ENCODE peak calls at places on chromosomes 11 and 22, in four cellular contexts. G is gastrocnemius medialis, F is AG10803, V is IMR-90. I is an unnamed sample.

GRCh38 chr22:19749876-19750275 is 10.7 kb upstream of the TBX1 start:
- DNase-seq in G (peak), F (no peak), V (no peak), I (no peak)

GRCh38 chr11:72771507-72771906 is 19.3 kb upstream of the ARAP1 start:
- DNase-seq in G (no peak), F (peak), V (peak), I (no peak)

GRCh38 chr11:63866211-63866610 is 27.3 kb downstream of the MARK2 start:
- DNase-seq in G (peak), F (peak), V (peak), I (peak)

GRCh38 chr22:41197808-41198585 is 7.1 kb upstream of the L3MBTL2 start:
- DNase-seq in G (no peak), F (no peak), V (no peak), I (peak)

GRCh38 chr11:69674267-69674885 is 777 bp downstream of the LTO1 start:
- DNase-seq in G (peak), F (peak), V (peak), I (no peak)

GRCh38 chr22:46533434-46533833 is 4.0 kb downstream of the CELSR1 start:
- DNase-seq in G (no peak), F (no peak), V (no peak), I (no peak)

GRCh38 chr22:44351685-44352377 is 39.1 kb upstream of the SHISAL1 start:
- DNase-seq in G (no peak), F (peak), V (peak), I (peak)

GRCh38 chr22:45205624-45205925 is 35.1 kb downstream of the KIAA0930 start:
- DNase-seq in G (no peak), F (no peak), V (no peak), I (no peak)

GRCh38 chr22:29574762-29575450 is 6.0 kb downstream of the NIPSNAP1 start:
- DNase-seq in G (no peak), F (no peak), V (no peak), I (no peak)

GRCh38 chr22:46120420-46120737 is 29.9 kb upstream of the PPARA start:
- DNase-seq in G (no peak), F (no peak), V (no peak), I (no peak)

GRCh38 chr11:129871914-129872313 is 23.5 kb downstream of the NFRKB start:
- DNase-seq in G (no peak), F (no peak), V (no peak), I (no peak)

GRCh38 chr11:105609832-105610781 is at the start of gene GRIA4:
- DNase-seq in G (no peak), F (peak), V (peak), I (no peak)

GRCh38 chr11:105610796-105611361 is 1.0 kb downstream of the GRIA4 start:
- DNase-seq in G (no peak), F (no peak), V (no peak), I (no peak)

GRCh38 chr11:105611837-105612480 is 2.1 kb downstream of the GRIA4 start:
- DNase-seq in G (no peak), F (no peak), V (no peak), I (no peak)

GRCh38 chr11:105611414-105611813 is 1.5 kb downstream of the GRIA4 start:
- DNase-seq in G (no peak), F (no peak), V (no peak), I (no peak)

GRCh38 chr11:105609341-105609781 is 512 bp upstream of the GRIA4 start:
- DNase-seq in G (no peak), F (no peak), V (peak), I (peak)
- TF ChIP-seq CTCF in G (no peak), F (peak), V (peak), I (no peak)

GRCh38 chr11:102800774-102801173 is 2.8 kb upstream of the MMP1 start:
- DNase-seq in G (peak), F (peak), V (no peak), I (no peak)
- TF ChIP-seq CTCF in G (no peak), F (no peak), V (no peak), I (no peak)

DNA sequence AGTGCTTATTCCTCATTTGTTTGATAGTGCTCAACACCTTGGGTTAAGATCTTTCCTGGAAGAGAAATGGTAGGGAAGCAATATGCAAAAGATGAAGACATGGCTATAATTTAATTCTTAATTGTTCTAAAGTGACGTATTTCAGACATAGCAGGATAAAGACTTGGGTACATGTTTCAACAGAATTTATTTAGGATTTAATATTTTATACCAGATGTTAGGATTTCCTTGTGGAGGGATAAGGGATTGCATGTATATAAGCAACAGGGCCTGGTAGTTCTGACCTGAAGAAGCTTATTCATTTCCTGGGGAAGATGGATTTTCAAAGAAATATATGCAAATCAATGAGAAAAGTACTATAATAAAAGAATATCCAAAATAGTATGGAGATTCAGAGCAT is 163.8 kb downstream of the FAT3 start:
- DNase-seq in G (no peak), F (no peak), V (no peak), I (no peak)
- TF ChIP-seq CTCF in G (no peak), F (peak), V (no peak), I (no peak)

GRCh38 chr11:109698237-109698636 is 276.2 kb downstream of the C11orf87 start:
- DNase-seq in G (no peak), F (no peak), V (no peak), I (no peak)

GRCh38 chr11:109697140-109697843 is 275.3 kb downstream of the C11orf87 start:
- DNase-seq in G (no peak), F (peak), V (peak), I (no peak)

GRCh38 chr11:109695696-109696095 is 273.7 kb downstream of the C11orf87 start:
- DNase-seq in G (no peak), F (peak), V (peak), I (no peak)

GRCh38 chr11:109696191-109696897 is 274.4 kb downstream of the C11orf87 start:
- DNase-seq in G (no peak), F (peak), V (peak), I (no peak)
- TF ChIP-seq CTCF in G (no peak), F (no peak), V (no peak), I (no peak)

GRCh38 chr22:22704156-22704946 is 59.9 kb downstream of the GGTLC2 start:
- DNase-seq in G (no peak), F (no peak), V (no peak), I (no peak)

GRCh38 chr22:22702874-22703570 is 58.6 kb downstream of the GGTLC2 start:
- DNase-seq in G (no peak), F (no peak), V (no peak), I (no peak)

GRCh38 chr22:22703715-22704114 is 59.3 kb downstream of the GGTLC2 start:
- DNase-seq in G (no peak), F (peak), V (no peak), I (no peak)

GRCh38 chr22:22700631-22701030 is 56.2 kb downstream of the GGTLC2 start:
- DNase-seq in G (no peak), F (no peak), V (no peak), I (no peak)

GRCh38 chr22:22702159-22702873 is 57.9 kb downstream of the GGTLC2 start:
- DNase-seq in G (no peak), F (no peak), V (no peak), I (peak)
- TF ChIP-seq CTCF in G (no peak), F (no peak), V (no peak), I (peak)

GRCh38 chr11:97972731-97973130 is 1048.0 kb upstream of the CNTN5 start:
- DNase-seq in G (no peak), F (no peak), V (no peak), I (no peak)

GRCh38 chr11:97979741-97980140 is 1041.0 kb upstream of the CNTN5 start:
- DNase-seq in G (no peak), F (peak), V (no peak), I (no peak)

GRCh38 chr11:97973352-97973857 is 1047.3 kb upstream of the CNTN5 start:
- DNase-seq in G (no peak), F (no peak), V (no peak), I (no peak)

GRCh38 chr11:97977726-97978125 is 1043.0 kb upstream of the CNTN5 start:
- DNase-seq in G (no peak), F (no peak), V (no peak), I (no peak)

GRCh38 chr11:97974798-97975498 is 1045.8 kb upstream of the CNTN5 start:
- DNase-seq in G (no peak), F (no peak), V (no peak), I (no peak)
- TF ChIP-seq CTCF in G (no peak), F (no peak), V (no peak), I (no peak)

GRCh38 chr11:4546876-4547275 is 1.9 kb downstream of the OR52M1 start:
- DNase-seq in G (no peak), F (no peak), V (no peak), I (no peak)

DNA sequence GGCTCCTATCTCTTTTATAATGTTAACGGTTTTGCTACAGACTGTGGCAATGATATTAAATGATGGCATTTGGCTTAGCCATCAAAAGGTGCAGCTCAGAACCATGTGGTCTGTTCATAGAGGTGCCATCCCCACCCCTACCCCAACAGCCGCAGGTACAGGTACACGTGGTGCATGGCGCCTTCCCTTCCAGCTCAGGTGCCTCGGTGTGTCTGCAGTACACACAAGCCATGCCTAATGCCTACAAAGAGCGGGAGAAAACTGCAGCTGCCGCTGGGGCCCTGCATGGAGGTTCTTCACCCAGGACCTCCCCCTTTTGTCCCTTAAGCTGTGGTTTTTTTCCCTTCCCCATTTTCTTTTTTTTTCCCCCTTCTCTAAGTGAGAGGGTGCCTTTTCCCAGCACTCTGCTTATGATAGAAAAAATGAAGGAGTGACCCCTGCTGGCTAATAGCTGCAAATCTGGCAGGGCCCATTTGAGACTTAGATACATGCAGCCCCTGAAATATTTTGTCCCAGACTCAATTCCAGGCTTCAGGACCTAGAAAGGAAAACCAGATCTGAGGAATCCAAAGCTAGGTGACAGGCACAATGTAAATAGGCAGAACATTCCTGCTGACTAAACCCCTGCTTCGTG is 6.5 kb downstream of the OR52M1 start:
- DNase-seq in G (no peak), F (no peak), V (peak), I (peak)
- TF ChIP-seq CTCF in G (no peak), F (peak), V (peak), I (peak)

GRCh38 chr11:126355324-126355925 is at the start of gene ST3GAL4:
- DNase-seq in G (peak), F (peak), V (peak), I (peak)

GRCh38 chr11:126354631-126355323 is 709 bp upstream of the ST3GAL4 start:
- DNase-seq in G (no peak), F (no peak), V (no peak), I (no peak)

GRCh38 chr11:126350811-126351210 is 4.7 kb upstream of the ST3GAL4 start:
- DNase-seq in G (no peak), F (no peak), V (no peak), I (no peak)

GRCh38 chr11:126352163-126352562 is 3.3 kb upstream of the ST3GAL4 start:
- DNase-seq in G (no peak), F (no peak), V (no peak), I (no peak)

DNA sequence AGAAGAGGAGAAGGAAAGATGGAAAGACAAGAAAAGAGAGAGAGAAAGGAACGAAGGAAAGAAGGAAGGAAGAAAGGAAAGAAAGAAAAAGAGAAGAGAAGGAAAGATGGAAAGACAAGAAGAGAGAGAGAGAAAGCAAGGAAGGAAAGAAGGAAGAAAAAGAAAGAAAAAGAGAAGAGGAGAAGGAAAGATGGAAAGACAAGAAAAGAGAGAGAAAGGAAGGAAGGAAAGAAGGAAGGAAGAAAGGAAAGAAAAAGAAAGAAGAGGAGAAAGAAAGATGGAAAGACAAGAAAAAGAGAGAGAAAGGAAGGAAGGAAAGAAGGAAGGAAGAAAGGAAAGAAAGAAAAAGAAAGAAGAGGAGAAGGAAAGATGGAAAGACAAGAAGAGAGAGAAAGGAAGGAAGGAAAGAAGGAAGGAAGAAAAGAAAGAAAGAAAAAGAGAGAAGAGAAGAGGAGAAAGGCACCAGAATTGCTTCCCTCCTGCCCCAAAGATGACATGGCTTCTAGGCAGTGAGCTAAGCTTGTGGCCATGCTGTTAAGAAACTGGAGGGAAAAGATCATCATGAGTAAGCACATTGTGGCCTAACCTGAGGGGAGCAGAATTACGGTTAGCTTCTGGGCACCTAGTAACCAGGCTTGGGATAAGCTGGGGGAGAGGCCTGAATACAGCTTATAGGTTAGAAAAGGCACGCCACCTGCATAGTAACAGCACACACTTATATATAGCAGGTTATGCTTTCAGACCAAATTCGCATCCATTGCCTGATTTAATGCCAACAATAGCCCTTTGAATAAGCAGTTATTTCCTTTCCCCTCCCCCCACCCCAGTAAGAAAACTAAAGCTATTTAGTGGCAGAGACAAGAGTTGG is 2.3 kb upstream of the ST3GAL4 start:
- DNase-seq in G (no peak), F (peak), V (peak), I (no peak)
- TF ChIP-seq CTCF in G (no peak), F (no peak), V (no peak), I (no peak)

I was measured in Calu3.